ENCODE peak calls at places on chromosomes 2 and 18, in five cellular contexts. X, T, H, J and E are unnamed samples.

GRCh38 chr2:167607211-167607610 is 640.2 kb downstream of the STK39 start:
- DNase-seq in X (no peak), T (no peak), H (no peak), J (no peak), E (peak; percentile 14)

GRCh38 chr18:29147944-29148343 is 971.0 kb upstream of the CDH2 start:
- DNase-seq in X (peak; percentile 7), T (no peak), H (peak; percentile 83), J (peak; percentile 18), E (peak; percentile 65)

GRCh38 chr2:205694256-205694655 is 12.0 kb downstream of the NRP2 start:
- DNase-seq in X (no peak), T (no peak), H (no peak), J (no peak), E (no peak)

GRCh38 chr2:231308631-231309414 is 86.7 kb upstream of the B3GNT7 start:
- DNase-seq in X (no peak), T (no peak), H (peak; percentile 40), J (no peak), E (peak; percentile 83)

GRCh38 chr2:47520825-47521665 is 118.1 kb downstream of the MSH2 start:
- DNase-seq in X (no peak), T (no peak), H (peak; percentile 48), J (peak; percentile 89), E (peak; percentile 52)

GRCh38 chr2:132392211-132392610 is 24.4 kb upstream of the GPR39 start:
- DNase-seq in X (peak; percentile 84), T (no peak), H (no peak), J (no peak), E (no peak)

GRCh38 chr18:6627621-6628020 is 101.9 kb upstream of the ARHGAP28 start:
- DNase-seq in X (no peak), T (no peak), H (peak; percentile 9), J (no peak), E (peak; percentile 50)

GRCh38 chr2:169928463-169928864 is 101.2 kb downstream of the UBR3 start:
- DNase-seq in X (peak; percentile 58), T (no peak), H (peak; percentile 77), J (no peak), E (peak; percentile 67)

GRCh38 chr2:208799397-208799796 is 392.8 kb downstream of the PTH2R start:
- DNase-seq in X (no peak), T (no peak), H (no peak), J (no peak), E (no peak)

GRCh38 chr2:71563872-71564271 is 110.5 kb downstream of the DYSF start:
- DNase-seq in X (no peak), T (no peak), H (no peak), J (no peak), E (no peak)

GRCh38 chr2:68832161-68832869 is 38.9 kb downstream of the BMP10 start:
- DNase-seq in X (no peak), T (peak; percentile 77), H (peak; percentile 91), J (peak; percentile 52), E (peak; percentile 56)

GRCh38 chr2:206531996-206532543 is 88.7 kb downstream of the ADAM23 start:
- DNase-seq in X (no peak), T (no peak), H (no peak), J (no peak), E (peak; percentile 8)

GRCh38 chr2:98470851-98471255 is 26.2 kb downstream of the INPP4A start:
- DNase-seq in X (no peak), T (no peak), H (no peak), J (no peak), E (no peak)

GRCh38 chr2:171723724-171724683 is 36.7 kb downstream of the DYNC1I2 start:
- DNase-seq in X (peak; percentile 90), T (no peak), H (peak; percentile 45), J (no peak), E (peak; percentile 54)

GRCh38 chr2:202187570-202187969 is 50.8 kb downstream of the SUMO1 start:
- DNase-seq in X (no peak), T (no peak), H (no peak), J (no peak), E (no peak)

GRCh38 chr18:35581555-35582309 is at the start of gene GALNT1:
- DNase-seq in X (peak; percentile 62), T (peak; percentile 72), H (no peak), J (peak; percentile 29), E (no peak)

GRCh38 chr18:61031626-61032025 is 301.6 kb upstream of the CDH20 start:
- DNase-seq in X (no peak), T (no peak), H (no peak), J (no peak), E (no peak)

GRCh38 chr2:39870871-39871270 is 91.8 kb upstream of the THUMPD2 start:
- DNase-seq in X (no peak), T (no peak), H (no peak), J (no peak), E (no peak)

GRCh38 chr2:182907081-182907830 is 40.8 kb upstream of the FRZB start:
- DNase-seq in X (peak; percentile 70), T (no peak), H (no peak), J (no peak), E (peak; percentile 82)

GRCh38 chr18:49764032-49764431 is 49.3 kb downstream of the ACAA2 start:
- DNase-seq in X (no peak), T (peak; percentile 43), H (peak; percentile 68), J (no peak), E (peak; percentile 38)

GRCh38 chr2:214203744-214204289 is 207.0 kb upstream of the VWC2L start:
- DNase-seq in X (no peak), T (no peak), H (no peak), J (no peak), E (no peak)

GRCh38 chr2:170806548-170806947 is 10.1 kb upstream of the GAD1 start:
- DNase-seq in X (no peak), T (no peak), H (no peak), J (no peak), E (no peak)

GRCh38 chr2:137870682-137871081 is 93.6 kb upstream of the HNMT start:
- DNase-seq in X (no peak), T (no peak), H (no peak), J (no peak), E (no peak)

GRCh38 chr2:137862651-137863050 is 101.6 kb upstream of the HNMT start:
- DNase-seq in X (peak; percentile 50), T (no peak), H (no peak), J (no peak), E (no peak)

DNA sequence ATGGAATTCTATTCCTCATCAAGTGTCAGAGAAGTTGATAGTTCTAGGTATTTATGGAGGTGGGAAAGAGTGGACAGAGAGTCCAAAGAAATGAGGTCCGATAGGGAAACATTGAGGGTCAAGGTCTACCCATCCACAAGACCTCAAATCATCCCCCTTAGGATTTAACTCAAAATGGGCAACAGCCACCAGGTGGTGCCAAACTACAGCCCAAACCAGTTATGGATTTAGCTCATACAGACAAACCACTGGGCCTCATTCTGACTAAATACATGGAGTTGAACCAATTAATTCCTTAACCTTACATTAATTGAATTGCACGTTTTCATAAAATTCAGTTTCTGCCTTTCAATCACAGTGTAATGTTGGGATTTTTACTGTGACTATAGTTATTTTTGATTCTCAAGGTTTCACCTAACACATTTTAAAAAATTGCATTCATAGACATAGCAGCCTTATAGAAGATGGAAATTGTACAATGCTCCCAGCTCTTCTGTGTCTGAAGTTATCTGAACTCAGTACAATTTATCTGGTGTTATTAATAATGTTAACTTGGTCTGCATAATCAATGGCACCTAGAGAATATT is 98.2 kb upstream of the HNMT start:
- DNase-seq in X (peak; percentile 70), T (no peak), H (peak; percentile 65), J (peak; percentile 48), E (peak; percentile 54)
- TF ChIP-seq CTCF in X (peak; percentile 84), T (peak; percentile 65), H (peak; percentile 84), J (peak; percentile 62), E (peak; percentile 72)

GRCh38 chr2:120177011-120177621 is 46.1 kb downstream of the TMEM185B start:
- DNase-seq in X (peak; percentile 10), T (peak; percentile 78), H (no peak), J (peak; percentile 85), E (no peak)
- H3K4me3 ChIP-seq in X (no peak overlapping the region), T (peak overlapping the region; percentile 29), H (no peak overlapping the region), J (peak overlapping the region; percentile 50), E (no peak overlapping the region)

DNA sequence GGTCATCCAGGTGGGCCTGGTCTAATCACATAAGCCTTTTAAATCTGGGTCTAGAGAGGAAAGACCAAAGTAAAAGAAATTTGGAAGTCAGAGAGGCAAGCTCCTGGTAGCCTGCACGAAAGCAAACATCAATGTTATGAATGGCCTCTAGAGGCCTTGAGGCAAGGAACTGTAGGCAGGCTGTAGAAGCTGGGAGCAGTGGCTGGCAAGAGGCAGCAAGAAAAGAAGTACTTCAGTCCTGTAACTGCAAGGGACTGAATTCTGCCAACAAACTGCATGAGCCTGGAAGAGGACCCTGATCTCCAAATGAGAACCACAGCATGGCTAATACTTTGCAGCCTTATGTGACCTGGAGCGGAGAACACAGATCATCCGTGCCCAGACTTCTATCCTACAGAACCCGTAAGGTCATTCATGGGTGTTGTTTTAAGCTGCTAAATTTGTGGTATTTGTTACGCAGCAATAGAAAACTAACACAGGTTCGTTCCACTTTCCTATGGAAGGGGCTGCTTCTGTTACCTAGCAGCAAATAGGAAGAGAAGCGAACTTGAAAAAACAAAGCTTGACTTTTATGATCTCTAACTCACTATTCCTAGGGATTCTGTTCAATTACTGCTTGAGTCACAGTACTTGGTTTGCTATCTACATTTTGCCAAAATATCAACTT is 1.2 kb downstream of the IMMT start:
- DNase-seq in X (no peak), T (no peak), H (peak; percentile 18), J (peak; percentile 20), E (no peak)
- TF ChIP-seq CTCF in X (no peak), T (no peak), H (no peak), J (no peak), E (no peak)

GRCh38 chr2:36577884-36578283 is 20.1 kb downstream of the FEZ2 start:
- DNase-seq in X (no peak), T (no peak), H (no peak), J (no peak), E (no peak)
- H3K4me3 ChIP-seq in X (no peak overlapping the region), T (no peak overlapping the region), H (no peak overlapping the region), J (no peak overlapping the region), E (no peak overlapping the region)

GRCh38 chr2:50575232-50575631 is 456.7 kb downstream of the NRXN1 start:
- DNase-seq in X (peak; percentile 33), T (no peak), H (no peak), J (no peak), E (no peak)
- TF ChIP-seq CTCF in X (peak; percentile 35), T (no peak), H (no peak), J (no peak), E (no peak)

GRCh38 chr18:9835112-9835755 is 50.5 kb upstream of the TXNDC2 start:
- DNase-seq in X (no peak), T (no peak), H (no peak), J (no peak), E (no peak)

GRCh38 chr18:9832871-9833270 is 52.9 kb upstream of the TXNDC2 start:
- DNase-seq in X (no peak), T (no peak), H (no peak), J (no peak), E (no peak)

GRCh38 chr18:9835796-9836195 is 50.0 kb upstream of the TXNDC2 start:
- DNase-seq in X (no peak), T (no peak), H (no peak), J (no peak), E (peak; percentile 64)

GRCh38 chr18:9831723-9832199 is 54.0 kb upstream of the TXNDC2 start:
- DNase-seq in X (no peak), T (no peak), H (no peak), J (no peak), E (no peak)

DNA sequence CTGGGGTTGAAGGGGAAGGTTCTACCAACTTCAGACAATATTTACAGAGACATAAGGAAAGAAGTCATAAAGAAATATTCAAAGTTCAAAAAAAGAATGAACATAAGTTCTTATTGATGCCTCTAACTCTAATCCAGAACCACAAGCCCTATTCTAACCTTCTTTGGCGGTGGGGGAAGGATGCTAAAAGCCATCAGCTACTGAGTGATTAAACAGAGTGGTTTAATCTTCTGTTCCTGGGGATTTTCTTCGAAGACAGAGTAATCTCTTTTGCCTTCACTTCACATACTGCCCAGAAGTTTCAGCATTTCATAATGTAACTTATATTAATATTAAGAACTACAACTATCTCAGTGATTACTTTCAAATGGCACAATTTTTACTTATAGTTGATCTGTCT is 51.2 kb upstream of the TXNDC2 start:
- DNase-seq in X (no peak), T (no peak), H (no peak), J (no peak), E (no peak)
- H3K4me3 ChIP-seq in X (no peak overlapping the region), T (no peak overlapping the region), H (no peak overlapping the region), J (no peak overlapping the region), E (no peak overlapping the region)